ENCODE peak calls at places on chromosomes 6 and 20, in four cellular contexts. Y is cardiac muscle cell, I is AG04449, C is AG10803. O is an unnamed sample.

GRCh38 chr20:1278323-1278660 is 12.2 kb downstream of the SNPH start:
- DNase-seq in I (no peak), Y (no peak), C (no peak), O (no peak)

GRCh38 chr20:21100590-21101452 is 5.3 kb downstream of the LINC00237 start:
- DNase-seq in Y (no peak), I (no peak), C (peak; percentile 32), O (peak; percentile 37)

GRCh38 chr6:26296857-26297648 is 67.9 kb upstream of the BTN3A2 start:
- DNase-seq in C (no peak), I (no peak), Y (no peak), O (no peak)

GRCh38 chr6:683742-684440 is 9.0 kb downstream of the EXOC2 start:
- DNase-seq in C (peak; percentile 74), Y (peak; percentile 57), I (peak; percentile 38), O (peak; percentile 64)

GRCh38 chr20:61815678-61816077 is 250.0 kb downstream of the TAF4 start:
- DNase-seq in Y (no peak), I (no peak), C (no peak), O (no peak)

GRCh38 chr20:34268851-34269668 is 27.8 kb downstream of the ASIP start:
- DNase-seq in C (no peak), I (no peak), Y (no peak), O (peak; percentile 49)

GRCh38 chr6:90193359-90193758 is 103.3 kb downstream of the BACH2 start:
- DNase-seq in I (no peak), Y (no peak), C (no peak), O (no peak)

GRCh38 chr6:113651920-113652319 is 205.2 kb upstream of the MARCKS start:
- DNase-seq in Y (no peak), C (no peak), I (no peak), O (no peak)

GRCh38 chr6:166050559-166050958 is 117.1 kb downstream of the TBXT start:
- DNase-seq in C (no peak), I (no peak), Y (no peak), O (no peak)

GRCh38 chr20:63046841-63047240 is 40.1 kb upstream of the BHLHE23 start:
- DNase-seq in Y (no peak), C (no peak), I (no peak), O (no peak)

GRCh38 chr20:62603907-62604785 is 38.2 kb upstream of the SLCO4A1 start:
- DNase-seq in C (no peak), Y (no peak), I (no peak), O (no peak)

GRCh38 chr6:51098801-51099200 is 280.1 kb downstream of the TFAP2B start:
- DNase-seq in Y (no peak), I (no peak), C (peak; percentile 12), O (peak; percentile 4)

GRCh38 chr6:55528624-55529023 is 50.4 kb downstream of the HMGCLL1 start:
- DNase-seq in I (no peak), Y (no peak), C (peak; percentile 6), O (peak; percentile 52)

GRCh38 chr6:26205161-26205624 is 118.0 kb downstream of the HFE start:
- DNase-seq in I (no peak), C (peak; percentile 90), Y (peak; percentile 86), O (peak; percentile 91)

GRCh38 chr20:3686867-3687321 is 5.1 kb upstream of the ADAM33 start:
- DNase-seq in C (peak; percentile 95), I (peak; percentile 79), Y (no peak), O (peak; percentile 52)

GRCh38 chr6:19551611-19552010 is 285.6 kb upstream of the ID4 start:
- DNase-seq in I (no peak), Y (no peak), C (no peak), O (no peak)

GRCh38 chr20:53284141-53285055 is 309.2 kb downstream of the ZNF217 start:
- DNase-seq in I (no peak), C (no peak), Y (no peak), O (no peak)

GRCh38 chr6:150638765-150639164 is 39.1 kb downstream of the PLEKHG1 start:
- DNase-seq in I (no peak), Y (no peak), C (no peak), O (no peak)

GRCh38 chr6:115759051-115759450 is 301.6 kb downstream of the FRK start:
- DNase-seq in I (no peak), C (no peak), Y (no peak), O (no peak)

DNA sequence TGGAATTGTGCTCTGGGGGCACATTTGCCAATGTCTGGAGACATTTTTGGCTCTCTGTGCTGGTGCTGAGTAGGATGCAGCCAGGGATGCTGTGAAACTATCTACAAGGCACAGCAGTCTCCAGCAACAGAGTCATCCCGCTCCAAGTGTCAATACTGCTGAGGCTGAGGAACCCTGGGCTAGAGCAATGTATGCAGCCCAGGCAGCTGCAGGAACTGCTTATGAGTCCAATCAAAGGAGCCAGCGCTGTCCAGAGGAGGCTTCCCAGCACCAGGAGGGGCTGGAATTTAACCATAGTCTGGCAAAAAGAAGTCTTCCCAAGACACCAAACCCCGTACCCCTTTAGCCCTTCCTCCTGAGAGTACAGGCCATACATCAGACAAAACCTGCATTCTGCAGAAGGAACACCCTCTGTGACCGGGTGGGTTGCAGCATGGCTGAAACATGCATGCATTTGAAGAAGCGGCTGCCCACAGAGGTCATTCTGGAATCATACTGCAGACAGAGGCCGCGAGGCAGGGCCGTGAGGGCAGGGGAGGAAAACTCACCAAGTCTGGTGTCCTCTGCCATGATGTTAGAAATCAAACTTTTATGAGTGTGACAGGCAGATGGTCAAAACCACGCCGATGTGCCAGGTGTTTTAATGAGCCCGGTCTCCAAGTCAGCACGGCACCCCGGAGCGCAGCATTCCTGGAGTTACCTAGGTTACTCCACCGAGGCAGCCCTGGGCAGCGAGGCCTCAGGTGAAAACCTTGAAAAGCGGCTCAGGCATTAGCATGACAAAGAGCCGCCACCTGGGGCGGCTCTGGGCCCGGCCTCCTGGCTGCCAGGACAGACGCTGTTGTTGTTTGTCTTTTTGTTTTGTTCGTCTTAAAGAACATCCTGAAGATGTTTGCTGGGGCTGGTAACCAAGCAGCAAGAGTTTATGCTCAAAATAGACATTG is 255.4 kb downstream of the ERMARD start:
- DNase-seq in I (no peak), C (no peak), Y (no peak), O (no peak)
- H3K4me3 ChIP-seq in I (no peak overlapping the region), C (no peak overlapping the region), Y (no peak overlapping the region), O (no peak overlapping the region)

DNA sequence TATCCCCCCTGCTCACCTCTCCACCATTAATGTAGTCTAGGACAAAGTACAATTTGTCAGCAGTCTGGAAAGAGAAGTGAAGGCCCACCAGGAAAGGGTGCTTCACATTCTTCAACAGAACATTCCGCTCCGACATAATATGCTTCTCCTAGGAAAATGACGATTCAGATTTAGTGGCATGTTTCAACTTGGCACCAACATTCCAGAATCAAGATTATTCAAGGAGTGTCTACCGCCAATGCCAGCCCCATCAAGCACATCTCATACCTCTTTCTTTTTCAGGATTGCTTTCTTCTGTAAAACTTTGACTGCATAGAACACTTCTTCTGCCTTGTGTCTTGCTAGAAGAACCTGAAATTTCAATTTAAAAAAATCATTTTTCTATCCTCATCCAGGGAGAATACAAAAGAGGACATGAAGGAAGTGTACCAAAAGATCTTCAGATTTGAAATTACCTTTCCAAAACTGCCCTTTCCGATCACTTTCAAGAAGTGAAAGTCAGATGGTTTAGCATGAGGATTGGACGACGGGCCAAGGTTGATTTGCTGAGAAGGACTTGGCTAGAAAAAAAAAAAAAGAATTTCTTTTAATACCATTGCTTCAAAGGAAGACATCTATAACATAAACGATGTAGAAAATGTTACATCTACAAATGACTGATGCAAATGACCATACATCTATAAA is 120.7 kb upstream of the SLC2A12 start:
- DNase-seq in I (no peak), C (peak; percentile 15), Y (no peak), O (no peak)
- H3K4me3 ChIP-seq in I (peak overlapping the region; percentile 90), C (peak overlapping the region; percentile 70), Y (no peak overlapping the region), O (peak overlapping the region; percentile 76)

GRCh38 chr6:137487181-137487910 is 6.8 kb downstream of the OLIG3 start:
- DNase-seq in Y (no peak), C (no peak), I (no peak), O (no peak)
- H3K4me3 ChIP-seq in Y (no peak overlapping the region), C (no peak overlapping the region), I (no peak overlapping the region), O (no peak overlapping the region)

DNA sequence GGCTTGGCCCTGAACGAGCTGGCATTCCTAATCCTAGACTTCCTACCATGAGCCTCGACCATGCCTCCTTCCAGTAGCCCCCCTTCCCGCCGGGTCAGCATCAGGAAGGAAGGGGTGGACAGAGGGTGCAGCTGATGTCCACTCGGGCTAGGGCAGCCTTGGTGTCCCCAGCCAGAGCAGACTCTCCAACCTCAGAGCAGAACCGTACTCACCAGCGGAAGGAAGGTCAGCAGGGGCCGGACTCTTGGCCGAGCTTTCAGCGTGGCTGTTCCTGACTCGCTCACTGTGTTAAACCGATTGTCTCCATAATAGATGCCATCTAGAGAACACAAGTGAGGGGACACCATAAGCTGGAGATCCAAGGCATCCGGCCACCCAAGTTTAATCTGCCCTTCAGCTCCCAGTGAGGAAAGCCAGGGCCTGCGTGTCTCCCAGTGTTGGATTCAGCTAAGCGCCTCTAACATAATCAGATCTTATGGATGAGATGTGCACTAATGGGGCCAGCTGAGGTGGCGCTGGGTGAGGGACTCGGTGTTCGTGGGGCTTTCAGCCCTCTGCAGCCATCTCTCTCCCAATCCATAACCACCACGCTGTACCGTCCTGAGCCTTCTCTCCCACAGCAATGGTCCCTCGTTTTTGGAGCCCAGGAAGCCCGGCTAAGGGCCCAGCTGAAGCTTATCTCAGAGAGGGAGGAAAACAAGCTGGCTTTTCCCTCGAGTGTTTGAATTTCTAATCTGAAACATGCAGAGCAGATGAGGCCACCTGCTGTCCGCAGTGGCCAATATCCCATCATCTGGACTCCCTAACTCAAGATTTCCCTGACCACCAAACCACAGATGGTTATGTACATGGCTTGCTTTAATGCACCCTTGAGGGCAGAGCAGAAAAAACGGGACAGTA is 13.7 kb downstream of the C6orf132 start:
- DNase-seq in I (no peak), C (no peak), Y (no peak), O (no peak)
- H3K4me3 ChIP-seq in I (no peak overlapping the region), C (no peak overlapping the region), Y (no peak overlapping the region), O (no peak overlapping the region)

GRCh38 chr20:50543326-50543725 is 33.1 kb downstream of the PTPN1 start:
- DNase-seq in C (no peak), I (no peak), Y (no peak), O (no peak)

GRCh38 chr20:50545123-50545522 is 34.9 kb downstream of the PTPN1 start:
- DNase-seq in C (no peak), Y (no peak), I (no peak), O (no peak)

GRCh38 chr20:50547956-50548355 is 37.8 kb downstream of the PTPN1 start:
- DNase-seq in C (no peak), I (no peak), Y (no peak), O (no peak)

GRCh38 chr20:50548396-50548795 is 38.2 kb downstream of the PTPN1 start:
- DNase-seq in I (no peak), Y (no peak), C (no peak), O (no peak)

DNA sequence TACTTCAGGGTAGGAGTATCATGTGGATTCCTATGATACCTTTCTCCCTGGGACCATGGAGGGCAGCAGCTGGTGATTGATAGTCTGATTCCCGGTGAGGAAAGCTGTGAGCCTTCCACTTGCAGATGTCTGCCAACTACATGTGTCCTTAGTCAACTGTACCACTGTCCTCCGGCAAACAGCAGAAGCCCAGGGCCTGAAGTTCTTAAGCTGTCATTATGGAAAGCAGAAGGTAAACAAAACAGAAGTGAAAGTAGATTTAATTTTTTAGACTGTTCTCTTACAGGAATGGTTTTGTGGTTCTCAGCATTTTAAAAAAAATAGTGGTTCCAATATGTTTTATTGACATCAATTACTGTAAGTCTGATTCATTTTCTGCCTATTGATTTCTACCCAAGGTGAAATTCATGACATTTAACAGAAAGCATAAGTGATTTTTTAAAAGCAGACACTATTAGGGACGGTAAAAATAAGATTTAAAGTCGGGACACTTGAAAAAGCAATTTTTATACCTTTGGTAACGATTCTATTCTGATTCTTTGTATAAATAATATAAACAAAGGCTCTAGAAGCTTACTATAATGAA is 36.6 kb downstream of the PTPN1 start:
- DNase-seq in Y (no peak), C (no peak), I (no peak), O (no peak)
- H3K4me3 ChIP-seq in Y (no peak overlapping the region), C (peak overlapping the region; percentile 12), I (no peak overlapping the region), O (no peak overlapping the region)

O was measured in A673.